ENCODE peak calls at places on chromosome 21, in eight cellular contexts. One of them, this sample, is unnamed.

GRCh38 chr21:45011911-45012660 is 62.3 kb upstream of the ADARB1 start:
- DNase-seq in endothelial cell of umbilical vein: peak; percentile 78
- DNase-seq in breast epithelium: peak; percentile 84
- DNase-seq in GM12878: no peak
- DNase-seq in HCT116: peak; percentile 65
- DNase-seq in transverse colon: peak; percentile 19
- DNase-seq in SK-N-SH: no peak
- DNase-seq in Panc1: peak; percentile 68
- DNase-seq in this sample: no peak

GRCh38 chr21:15222711-15223110 is 157.9 kb upstream of the NRIP1 start:
- DNase-seq in Panc1: no peak
- DNase-seq in endothelial cell of umbilical vein: no peak
- DNase-seq in breast epithelium: no peak
- DNase-seq in HCT116: peak; percentile 49
- DNase-seq in GM12878: no peak
- DNase-seq in SK-N-SH: no peak
- DNase-seq in transverse colon: no peak
- DNase-seq in this sample: no peak

GRCh38 chr21:43298546-43299440 is 128.1 kb downstream of the SIK1 start:
- DNase-seq in SK-N-SH: no peak
- DNase-seq in GM12878: no peak
- DNase-seq in breast epithelium: no peak
- DNase-seq in HCT116: no peak
- DNase-seq in Panc1: no peak
- DNase-seq in endothelial cell of umbilical vein: no peak
- DNase-seq in transverse colon: no peak
- DNase-seq in this sample: no peak

GRCh38 chr21:44853601-44854390 is 19.7 kb downstream of the PTTG1IP start:
- DNase-seq in SK-N-SH: no peak
- DNase-seq in breast epithelium: no peak
- DNase-seq in GM12878: no peak
- DNase-seq in endothelial cell of umbilical vein: no peak
- DNase-seq in transverse colon: peak; percentile 52
- DNase-seq in Panc1: no peak
- DNase-seq in HCT116: no peak
- DNase-seq in this sample: no peak

GRCh38 chr21:34074283-34075098 is 1.1 kb downstream of the MRPS6 start:
- DNase-seq in GM12878: no peak
- DNase-seq in HCT116: no peak
- DNase-seq in breast epithelium: no peak
- DNase-seq in Panc1: no peak
- DNase-seq in SK-N-SH: peak; percentile 20
- DNase-seq in transverse colon: no peak
- DNase-seq in endothelial cell of umbilical vein: peak; percentile 24
- DNase-seq in this sample: no peak

GRCh38 chr21:41326414-41327080 is 9.9 kb downstream of the FAM3B start:
- DNase-seq in GM12878: no peak
- DNase-seq in HCT116: no peak
- DNase-seq in breast epithelium: no peak
- DNase-seq in endothelial cell of umbilical vein: no peak
- DNase-seq in transverse colon: no peak
- DNase-seq in SK-N-SH: no peak
- DNase-seq in Panc1: no peak
- DNase-seq in this sample: no peak

GRCh38 chr21:34526618-34527290 is 14.7 kb upstream of the KCNE1 start:
- DNase-seq in breast epithelium: peak; percentile 88
- DNase-seq in transverse colon: peak; percentile 76
- DNase-seq in HCT116: peak; percentile 74
- DNase-seq in endothelial cell of umbilical vein: peak; percentile 99
- DNase-seq in Panc1: peak; percentile 90
- DNase-seq in GM12878: no peak
- DNase-seq in SK-N-SH: no peak
- DNase-seq in this sample: peak; percentile 78

GRCh38 chr21:43624343-43624742 is 34.9 kb downstream of the HSF2BP start:
- DNase-seq in transverse colon: no peak
- DNase-seq in HCT116: no peak
- DNase-seq in Panc1: no peak
- DNase-seq in endothelial cell of umbilical vein: no peak
- DNase-seq in breast epithelium: no peak
- DNase-seq in GM12878: no peak
- DNase-seq in SK-N-SH: no peak
- DNase-seq in this sample: no peak

GRCh38 chr21:35075546-35075945 is 26.4 kb upstream of the RUNX1 start:
- DNase-seq in HCT116: no peak
- DNase-seq in endothelial cell of umbilical vein: peak; percentile 42
- DNase-seq in transverse colon: no peak
- DNase-seq in breast epithelium: no peak
- DNase-seq in Panc1: no peak
- DNase-seq in SK-N-SH: no peak
- DNase-seq in GM12878: no peak
- DNase-seq in this sample: no peak

GRCh38 chr21:37454869-37455503 is 88.4 kb downstream of the DYRK1A start:
- DNase-seq in HCT116: no peak
- DNase-seq in SK-N-SH: peak; percentile 28
- DNase-seq in transverse colon: no peak
- DNase-seq in Panc1: no peak
- DNase-seq in endothelial cell of umbilical vein: no peak
- DNase-seq in GM12878: no peak
- DNase-seq in breast epithelium: no peak
- DNase-seq in this sample: no peak

GRCh38 chr21:37452222-37452621 is 85.6 kb downstream of the DYRK1A start:
- DNase-seq in breast epithelium: no peak
- DNase-seq in HCT116: no peak
- DNase-seq in Panc1: no peak
- DNase-seq in GM12878: no peak
- DNase-seq in transverse colon: no peak
- DNase-seq in SK-N-SH: peak; percentile 23
- DNase-seq in endothelial cell of umbilical vein: peak; percentile 35
- DNase-seq in this sample: no peak

GRCh38 chr21:37451446-37451845 is 84.9 kb downstream of the DYRK1A start:
- DNase-seq in GM12878: no peak
- DNase-seq in transverse colon: no peak
- DNase-seq in Panc1: no peak
- DNase-seq in breast epithelium: no peak
- DNase-seq in endothelial cell of umbilical vein: no peak
- DNase-seq in SK-N-SH: no peak
- DNase-seq in HCT116: no peak
- DNase-seq in this sample: no peak

GRCh38 chr21:37455504-37455911 is 88.9 kb downstream of the DYRK1A start:
- DNase-seq in transverse colon: no peak
- DNase-seq in breast epithelium: no peak
- DNase-seq in Panc1: no peak
- DNase-seq in endothelial cell of umbilical vein: peak; percentile 28
- DNase-seq in SK-N-SH: no peak
- DNase-seq in GM12878: no peak
- DNase-seq in HCT116: no peak
- DNase-seq in this sample: no peak

GRCh38 chr21:37453350-37453749 is 86.8 kb downstream of the DYRK1A start:
- DNase-seq in endothelial cell of umbilical vein: no peak
- DNase-seq in Panc1: no peak
- DNase-seq in GM12878: no peak
- DNase-seq in HCT116: no peak
- DNase-seq in SK-N-SH: no peak
- DNase-seq in breast epithelium: no peak
- DNase-seq in transverse colon: no peak
- DNase-seq in this sample: no peak
- H3K4me1 ChIP-seq in endothelial cell of umbilical vein: peaks cover 37% of the 10 kb centered on the region
- H3K4me1 ChIP-seq in Panc1: peaks cover 37% of the 10 kb centered on the region
- H3K4me1 ChIP-seq in GM12878: no peaks in the 10 kb centered on the region
- H3K4me1 ChIP-seq in HCT116: peaks cover 51% of the 10 kb centered on the region
- H3K4me1 ChIP-seq in SK-N-SH: peaks cover 30% of the 10 kb centered on the region
- H3K4me1 ChIP-seq in breast epithelium: peaks cover 14% of the 10 kb centered on the region
- H3K4me1 ChIP-seq in transverse colon: peaks cover 47% of the 10 kb centered on the region
- H3K4me1 ChIP-seq in this sample: peaks cover 57% of the 10 kb centered on the region

DNA sequence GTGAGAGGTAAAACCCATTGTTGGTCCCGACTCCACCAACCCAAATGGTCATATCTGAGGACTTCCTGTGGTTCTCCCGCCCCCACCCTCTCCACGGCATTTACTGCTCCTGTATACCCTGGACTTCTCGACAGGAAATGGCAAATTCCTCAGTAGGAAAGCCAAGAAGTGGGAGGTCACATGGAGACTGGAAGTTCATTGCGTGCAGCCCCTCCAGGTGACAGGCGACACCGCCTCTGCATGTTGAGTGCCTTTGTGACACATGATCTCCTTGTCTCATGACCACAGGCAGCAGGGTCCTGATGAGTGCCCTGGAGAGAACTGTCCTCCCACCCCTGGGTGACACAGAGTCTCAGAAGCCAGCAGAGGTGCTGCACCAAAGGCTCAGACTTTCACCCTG is 24.2 kb downstream of the ERG start:
- DNase-seq in Panc1: no peak
- DNase-seq in breast epithelium: no peak
- DNase-seq in endothelial cell of umbilical vein: no peak
- DNase-seq in HCT116: no peak
- DNase-seq in GM12878: no peak
- DNase-seq in SK-N-SH: no peak
- DNase-seq in transverse colon: no peak
- DNase-seq in this sample: no peak
- TF ChIP-seq POLR2AphosphoS5 in Panc1: no peak
- TF ChIP-seq POLR2AphosphoS5 in breast epithelium: peak; percentile 12
- TF ChIP-seq POLR2AphosphoS5 in endothelial cell of umbilical vein: peak; percentile 65
- TF ChIP-seq POLR2AphosphoS5 in HCT116: no peak
- TF ChIP-seq POLR2AphosphoS5 in GM12878: no peak
- TF ChIP-seq POLR2AphosphoS5 in SK-N-SH: no peak
- TF ChIP-seq POLR2AphosphoS5 in transverse colon: no peak
- TF ChIP-seq POLR2AphosphoS5 in this sample: no peak

GRCh38 chr21:26170471-26171309 is at the start of gene APP:
- DNase-seq in transverse colon: peak; percentile 89
- DNase-seq in endothelial cell of umbilical vein: peak; percentile 73
- DNase-seq in Panc1: no peak
- DNase-seq in breast epithelium: peak; percentile 82
- DNase-seq in GM12878: no peak
- DNase-seq in HCT116: peak; percentile 19
- DNase-seq in SK-N-SH: peak; percentile 98
- DNase-seq in this sample: peak; percentile 87

GRCh38 chr21:26169061-26169610 is 1.4 kb downstream of the APP start:
- DNase-seq in breast epithelium: peak; percentile 42
- DNase-seq in GM12878: peak; percentile 24
- DNase-seq in SK-N-SH: peak; percentile 71
- DNase-seq in transverse colon: peak; percentile 49
- DNase-seq in endothelial cell of umbilical vein: peak; percentile 76
- DNase-seq in Panc1: no peak
- DNase-seq in HCT116: peak; percentile 29
- DNase-seq in this sample: no peak

GRCh38 chr21:26165331-26165730 is 5.2 kb downstream of the APP start:
- DNase-seq in Panc1: no peak
- DNase-seq in HCT116: no peak
- DNase-seq in GM12878: no peak
- DNase-seq in SK-N-SH: no peak
- DNase-seq in transverse colon: no peak
- DNase-seq in endothelial cell of umbilical vein: no peak
- DNase-seq in breast epithelium: no peak
- DNase-seq in this sample: no peak

GRCh38 chr21:26169611-26170470 is 729 bp downstream of the APP start:
- DNase-seq in endothelial cell of umbilical vein: peak; percentile 59
- DNase-seq in breast epithelium: peak; percentile 38
- DNase-seq in GM12878: no peak
- DNase-seq in HCT116: peak; percentile 16
- DNase-seq in Panc1: no peak
- DNase-seq in transverse colon: peak; percentile 64
- DNase-seq in SK-N-SH: peak; percentile 83
- DNase-seq in this sample: peak; percentile 81

DNA sequence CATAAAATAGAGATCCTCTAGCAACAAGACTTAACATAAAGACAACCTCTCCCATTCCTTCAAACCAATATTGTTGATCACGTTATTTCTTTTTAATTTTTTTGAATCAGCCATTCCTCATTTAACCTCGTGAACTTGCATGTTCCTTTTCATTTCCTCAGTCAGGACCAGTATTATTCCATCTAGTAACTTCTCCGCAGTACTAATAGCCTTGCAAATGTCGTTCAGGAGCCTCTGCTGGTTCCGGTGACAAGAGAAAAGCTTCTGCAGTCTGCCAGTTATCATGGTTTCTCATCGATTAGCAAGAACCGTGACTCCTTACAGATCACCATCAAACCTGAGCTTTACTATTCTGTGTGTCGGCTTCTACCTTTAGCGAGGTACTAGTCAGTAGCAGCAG is 3.0 kb downstream of the APP start:
- DNase-seq in HCT116: no peak
- DNase-seq in GM12878: no peak
- DNase-seq in transverse colon: no peak
- DNase-seq in Panc1: no peak
- DNase-seq in breast epithelium: no peak
- DNase-seq in SK-N-SH: no peak
- DNase-seq in endothelial cell of umbilical vein: peak; percentile 46
- DNase-seq in this sample: no peak
- H3K4me1 ChIP-seq in HCT116: peaks cover 27% of the 10 kb centered on the region
- H3K4me1 ChIP-seq in GM12878: no peaks in the 10 kb centered on the region
- H3K4me1 ChIP-seq in transverse colon: peaks cover 24% of the 10 kb centered on the region
- H3K4me1 ChIP-seq in Panc1: peaks cover 24% of the 10 kb centered on the region
- H3K4me1 ChIP-seq in breast epithelium: no peaks in the 10 kb centered on the region
- H3K4me1 ChIP-seq in SK-N-SH: peaks cover 26% of the 10 kb centered on the region
- H3K4me1 ChIP-seq in endothelial cell of umbilical vein: peaks cover 37% of the 10 kb centered on the region
- H3K4me1 ChIP-seq in this sample: peaks cover 48% of the 10 kb centered on the region

DNA sequence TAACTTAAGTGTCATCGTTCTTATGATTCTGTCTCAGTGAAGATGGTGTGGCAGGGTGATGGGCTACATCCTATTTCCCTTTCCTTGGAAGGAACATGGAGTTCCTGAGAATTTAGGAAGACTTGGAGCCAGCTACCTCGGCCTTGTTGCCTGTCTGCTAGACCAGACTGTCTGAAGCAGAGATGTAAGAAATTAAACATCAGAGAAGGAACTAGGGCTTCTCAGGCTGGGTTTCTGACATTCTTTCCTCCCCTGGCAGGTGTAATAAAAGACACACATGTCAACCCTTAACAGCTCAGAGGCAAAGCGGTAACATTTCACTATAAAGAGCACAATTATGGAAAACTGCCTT is 37.4 kb downstream of the MIS18A start:
- DNase-seq in GM12878: no peak
- DNase-seq in endothelial cell of umbilical vein: no peak
- DNase-seq in SK-N-SH: no peak
- DNase-seq in transverse colon: no peak
- DNase-seq in breast epithelium: no peak
- DNase-seq in HCT116: no peak
- DNase-seq in Panc1: no peak
- DNase-seq in this sample: no peak
- TF ChIP-seq POLR2AphosphoS5 in GM12878: no peak
- TF ChIP-seq POLR2AphosphoS5 in endothelial cell of umbilical vein: no peak
- TF ChIP-seq POLR2AphosphoS5 in SK-N-SH: no peak
- TF ChIP-seq POLR2AphosphoS5 in transverse colon: no peak
- TF ChIP-seq POLR2AphosphoS5 in breast epithelium: no peak
- TF ChIP-seq POLR2AphosphoS5 in HCT116: no peak
- TF ChIP-seq POLR2AphosphoS5 in Panc1: no peak
- TF ChIP-seq POLR2AphosphoS5 in this sample: no peak

This sample was measured in suprapubic skin.